ENCODE peak calls at places on chromosome 11, in four cellular contexts. One of them, this sample, is unnamed. For H3K36me3 and H3K4me1, the result is how much of the 10 kb centered on the place peaks cover.

GRCh38 chr11:96155627-96156378 is 187.2 kb downstream of the MAML2 start:
- DNase-seq in K562: peak
- DNase-seq in HCT116: peak
- DNase-seq in prostate gland: peak
- DNase-seq in this sample: peak

GRCh38 chr11:98194611-98195010 is 826.1 kb upstream of the CNTN5 start:
- DNase-seq in K562: peak
- DNase-seq in HCT116: no peak
- DNase-seq in prostate gland: no peak
- DNase-seq in this sample: no peak

GRCh38 chr11:61712301-61712700 is 32.1 kb downstream of the DAGLA start:
- DNase-seq in K562: no peak
- DNase-seq in HCT116: no peak
- DNase-seq in prostate gland: no peak
- DNase-seq in this sample: no peak

GRCh38 chr11:121575250-121575962 is 122.6 kb upstream of the SORL1-AS1 start:
- DNase-seq in K562: no peak
- DNase-seq in HCT116: no peak
- DNase-seq in prostate gland: no peak
- DNase-seq in this sample: no peak

GRCh38 chr11:72962084-72962483 is 147.9 kb downstream of the ATG16L2 start:
- DNase-seq in K562: no peak
- DNase-seq in HCT116: no peak
- DNase-seq in prostate gland: no peak
- DNase-seq in this sample: no peak

GRCh38 chr11:83158474-83158786 is 1.5 kb downstream of the PCF11 start:
- DNase-seq in K562: no peak
- DNase-seq in HCT116: no peak
- DNase-seq in prostate gland: no peak
- DNase-seq in this sample: no peak

GRCh38 chr11:132851247-132851646 is 681.1 kb downstream of the OPCML start:
- DNase-seq in K562: no peak
- DNase-seq in HCT116: no peak
- DNase-seq in prostate gland: no peak
- DNase-seq in this sample: no peak

GRCh38 chr11:60970369-60970774 is 1.1 kb upstream of the CD6 start:
- DNase-seq in K562: peak
- DNase-seq in HCT116: peak
- DNase-seq in prostate gland: no peak
- DNase-seq in this sample: no peak

GRCh38 chr11:96049426-96049825 is 125.5 kb upstream of the MTMR2 start:
- DNase-seq in K562: no peak
- DNase-seq in HCT116: no peak
- DNase-seq in prostate gland: no peak
- DNase-seq in this sample: no peak

GRCh38 chr11:36507824-36508489 is 2.1 kb downstream of the TRAF6 start:
- DNase-seq in K562: no peak
- DNase-seq in HCT116: no peak
- DNase-seq in prostate gland: no peak
- DNase-seq in this sample: no peak

GRCh38 chr11:20355221-20356219 is 8.0 kb upstream of the HTATIP2 start:
- DNase-seq in K562: peak
- DNase-seq in HCT116: peak
- DNase-seq in prostate gland: no peak
- DNase-seq in this sample: no peak

GRCh38 chr11:118998388-118998717 is 415 bp downstream of the CENATAC start:
- DNase-seq in K562: no peak
- DNase-seq in HCT116: no peak
- DNase-seq in prostate gland: no peak
- DNase-seq in this sample: no peak

GRCh38 chr11:97525273-97525672 is 1135.5 kb downstream of the JRKL start:
- DNase-seq in K562: no peak
- DNase-seq in HCT116: no peak
- DNase-seq in prostate gland: no peak
- DNase-seq in this sample: no peak

GRCh38 chr11:31397239-31397834 is 27.7 kb downstream of the DNAJC24 start:
- DNase-seq in K562: peak
- DNase-seq in HCT116: no peak
- DNase-seq in prostate gland: no peak
- DNase-seq in this sample: no peak

GRCh38 chr11:64056213-64056785 is 20.6 kb downstream of the FLRT1 start:
- DNase-seq in K562: no peak
- DNase-seq in HCT116: no peak
- DNase-seq in prostate gland: no peak
- DNase-seq in this sample: no peak

GRCh38 chr11:65786008-65786785 is 666 bp upstream of the OVOL1 start:
- DNase-seq in K562: no peak
- DNase-seq in HCT116: no peak
- DNase-seq in prostate gland: peak
- DNase-seq in this sample: no peak

GRCh38 chr11:131365601-131366000 is 4.8 kb upstream of the NTM start:
- DNase-seq in K562: no peak
- DNase-seq in HCT116: no peak
- DNase-seq in prostate gland: no peak
- DNase-seq in this sample: no peak

GRCh38 chr11:45722144-45722543 is 56.7 kb upstream of the CHST1 start:
- DNase-seq in K562: peak
- DNase-seq in HCT116: no peak
- DNase-seq in prostate gland: no peak
- DNase-seq in this sample: no peak

GRCh38 chr11:24093410-24093809 is 403.4 kb upstream of the LUZP2 start:
- DNase-seq in K562: no peak
- DNase-seq in HCT116: no peak
- DNase-seq in prostate gland: no peak
- DNase-seq in this sample: no peak

GRCh38 chr11:128621491-128622136 is 34.3 kb upstream of the ETS1 start:
- DNase-seq in K562: no peak
- DNase-seq in HCT116: no peak
- DNase-seq in prostate gland: no peak
- DNase-seq in this sample: no peak

GRCh38 chr11:48103621-48104561 is 112.7 kb upstream of the OR4B1 start:
- DNase-seq in K562: no peak
- DNase-seq in HCT116: no peak
- DNase-seq in prostate gland: peak
- DNase-seq in this sample: peak

GRCh38 chr11:113578164-113578455 is 102.9 kb upstream of the DRD2 start:
- DNase-seq in K562: no peak
- DNase-seq in HCT116: no peak
- DNase-seq in prostate gland: no peak
- DNase-seq in this sample: no peak

GRCh38 chr11:46673713-46674462 is 26.5 kb downstream of the ARHGAP1 start:
- DNase-seq in K562: no peak
- DNase-seq in HCT116: no peak
- DNase-seq in prostate gland: no peak
- DNase-seq in this sample: no peak

GRCh38 chr11:18853086-18853720 is 61.6 kb upstream of the PTPN5 start:
- DNase-seq in K562: peak
- DNase-seq in HCT116: peak
- DNase-seq in prostate gland: peak
- DNase-seq in this sample: no peak

GRCh38 chr11:65150513-65151271 is 16.4 kb upstream of the SYVN1 start:
- DNase-seq in K562: peak
- DNase-seq in HCT116: peak
- DNase-seq in prostate gland: peak
- DNase-seq in this sample: no peak

GRCh38 chr11:69055598-69056516 is 7.1 kb downstream of the TPCN2 start:
- DNase-seq in K562: no peak
- DNase-seq in HCT116: no peak
- DNase-seq in prostate gland: no peak
- DNase-seq in this sample: no peak

GRCh38 chr11:34899633-34900016 is 16.6 kb downstream of the APIP start:
- DNase-seq in K562: no peak
- DNase-seq in HCT116: no peak
- DNase-seq in prostate gland: no peak
- DNase-seq in this sample: no peak

GRCh38 chr11:44484211-44484610 is 81.3 kb upstream of the CD82 start:
- DNase-seq in K562: peak
- DNase-seq in HCT116: peak
- DNase-seq in prostate gland: no peak
- DNase-seq in this sample: no peak

GRCh38 chr11:70772950-70773349 is 374.6 kb downstream of the CTTN start:
- DNase-seq in K562: peak
- DNase-seq in HCT116: no peak
- DNase-seq in prostate gland: no peak
- DNase-seq in this sample: no peak

GRCh38 chr11:43447124-43447523 is 88.4 kb downstream of the TTC17 start:
- DNase-seq in K562: no peak
- DNase-seq in HCT116: no peak
- DNase-seq in prostate gland: no peak
- DNase-seq in this sample: no peak

GRCh38 chr11:65304110-65304509 is 10.6 kb upstream of the CDC42EP2 start:
- DNase-seq in K562: no peak
- DNase-seq in HCT116: no peak
- DNase-seq in prostate gland: no peak
- DNase-seq in this sample: no peak

DNA sequence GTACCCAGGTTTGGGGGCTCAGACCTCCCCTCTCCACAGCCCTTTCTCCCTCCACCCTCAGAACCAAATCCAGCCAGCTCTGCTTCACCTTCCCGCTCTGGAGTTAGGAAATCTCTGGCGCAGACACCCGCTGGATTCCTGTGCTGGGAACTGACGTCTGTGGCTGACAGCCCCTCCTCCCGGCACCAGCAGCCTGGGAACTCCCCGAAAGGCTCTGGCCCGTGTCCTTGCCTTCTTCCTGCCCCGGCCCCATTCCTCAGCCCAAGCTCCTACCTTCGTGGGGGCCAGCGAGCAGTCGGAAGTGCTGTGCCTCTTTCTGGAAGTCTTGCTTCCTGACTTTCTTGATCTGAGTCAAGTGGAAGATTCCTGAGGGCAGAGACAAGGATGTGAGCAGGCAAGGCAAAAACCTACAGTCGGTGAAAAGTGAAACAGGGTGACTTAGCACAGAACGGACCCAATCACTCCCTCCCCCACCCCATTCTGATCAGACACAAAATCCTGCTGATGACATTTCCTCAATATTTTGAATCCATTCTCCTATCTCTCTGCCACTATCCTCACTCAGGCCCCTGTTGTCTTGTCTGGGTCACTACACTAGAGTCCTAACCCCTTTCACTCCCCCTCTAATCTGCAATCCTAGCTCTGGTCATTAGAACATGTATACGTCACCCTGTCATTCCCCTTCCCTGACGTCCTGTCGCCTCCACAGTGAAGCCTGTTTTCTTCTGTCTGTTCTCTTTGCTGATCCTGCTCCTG is 34.1 kb downstream of the CHRDL2 start:
- DNase-seq in K562: peak
- DNase-seq in HCT116: no peak
- DNase-seq in prostate gland: peak
- DNase-seq in this sample: no peak
- TF ChIP-seq POLR2AphosphoS5 in K562: no peak
- TF ChIP-seq POLR2AphosphoS5 in HCT116: no peak
- TF ChIP-seq POLR2AphosphoS5 in prostate gland: peak
- TF ChIP-seq POLR2AphosphoS5 in this sample: peak

GRCh38 chr11:10488581-10489443 is 33.7 kb downstream of the AMPD3 start:
- DNase-seq in K562: no peak
- DNase-seq in HCT116: no peak
- DNase-seq in prostate gland: peak
- DNase-seq in this sample: peak

GRCh38 chr11:10486161-10486840 is 31.2 kb downstream of the AMPD3 start:
- DNase-seq in K562: no peak
- DNase-seq in HCT116: no peak
- DNase-seq in prostate gland: no peak
- DNase-seq in this sample: peak

GRCh38 chr11:10488121-10488580 is 33.1 kb downstream of the AMPD3 start:
- DNase-seq in K562: no peak
- DNase-seq in HCT116: peak
- DNase-seq in prostate gland: peak
- DNase-seq in this sample: peak

GRCh38 chr11:10485646-10486045 is 30.6 kb downstream of the AMPD3 start:
- DNase-seq in K562: no peak
- DNase-seq in HCT116: no peak
- DNase-seq in prostate gland: no peak
- DNase-seq in this sample: peak

GRCh38 chr11:10487002-10487647 is 32.1 kb downstream of the AMPD3 start:
- DNase-seq in K562: no peak
- DNase-seq in HCT116: no peak
- DNase-seq in prostate gland: no peak
- DNase-seq in this sample: peak
- H3K36me3 ChIP-seq in K562: half or more
- H3K36me3 ChIP-seq in HCT116: under half
- H3K36me3 ChIP-seq in prostate gland: under half
- H3K36me3 ChIP-seq in this sample: under half

GRCh38 chr11:27025957-27026356 is 14.7 kb upstream of the BBOX1 start:
- DNase-seq in K562: no peak
- DNase-seq in HCT116: no peak
- DNase-seq in prostate gland: no peak
- DNase-seq in this sample: no peak

GRCh38 chr11:27028653-27029052 is 12.0 kb upstream of the BBOX1 start:
- DNase-seq in K562: no peak
- DNase-seq in HCT116: no peak
- DNase-seq in prostate gland: no peak
- DNase-seq in this sample: no peak

GRCh38 chr11:27031754-27032153 is 8.9 kb upstream of the BBOX1 start:
- DNase-seq in K562: no peak
- DNase-seq in HCT116: no peak
- DNase-seq in prostate gland: no peak
- DNase-seq in this sample: no peak
- H3K4me1 ChIP-seq in K562: under half
- H3K4me1 ChIP-seq in HCT116: under half
- H3K4me1 ChIP-seq in prostate gland: under half
- H3K4me1 ChIP-seq in this sample: under half

DNA sequence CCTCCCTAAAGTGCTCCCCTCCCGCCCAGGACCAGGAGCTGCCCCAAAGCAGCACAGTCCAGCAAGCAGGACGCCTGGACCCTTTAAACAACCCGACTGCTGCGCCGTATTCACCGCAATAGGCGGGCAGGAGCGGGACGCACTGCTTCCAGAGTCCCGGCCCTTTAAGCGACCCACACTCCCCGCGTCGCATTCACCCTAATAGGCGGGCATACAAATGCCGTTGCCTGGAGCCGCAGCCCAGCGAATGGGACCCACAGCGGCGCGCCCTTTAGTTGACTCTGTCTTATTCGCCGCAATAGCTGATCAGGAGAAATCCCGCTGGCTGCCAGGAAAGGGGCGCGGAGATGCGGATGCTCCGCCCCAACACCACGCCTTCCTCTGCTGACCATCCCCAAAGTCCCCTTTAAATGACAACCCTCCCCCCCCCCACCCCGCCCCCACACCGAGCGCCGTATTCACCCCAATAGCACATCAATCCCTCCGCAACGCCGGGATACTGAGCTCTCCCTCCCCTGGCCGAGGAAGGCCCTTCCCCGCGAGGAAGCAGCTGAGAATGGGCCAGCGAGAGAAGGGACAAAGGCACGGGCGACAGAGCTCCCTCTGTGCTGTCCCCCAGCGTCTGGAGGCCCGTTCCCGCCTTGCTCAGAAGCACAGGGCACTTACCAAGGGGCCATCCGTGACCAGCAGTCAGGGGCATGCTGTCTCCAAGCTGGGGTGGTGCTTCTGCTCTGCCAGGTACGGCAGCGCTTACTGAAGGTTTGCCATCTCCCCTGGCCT is 4.7 kb downstream of the OSBPL5 start:
- DNase-seq in K562: no peak
- DNase-seq in HCT116: peak
- DNase-seq in prostate gland: peak
- DNase-seq in this sample: no peak
- TF ChIP-seq POLR2AphosphoS5 in K562: no peak
- TF ChIP-seq POLR2AphosphoS5 in HCT116: no peak
- TF ChIP-seq POLR2AphosphoS5 in prostate gland: peak
- TF ChIP-seq POLR2AphosphoS5 in this sample: peak

This sample was measured in vagina.